ENCODE peak calls at places on chromosomes 4 and X, in nine cellular contexts. One of them, this sample, is unnamed.

GRCh38 chr4:52100062-52100461 is 49.0 kb downstream of the SPATA18 start:
- DNase-seq in skeletal muscle cell: no peak
- DNase-seq in activated CD4-positive, alpha-beta T cell treated with anti-CD3 and anti-CD28 coated beads for 48 hours: no peak
- DNase-seq in NCI-H1105: no peak
- DNase-seq in hypothalamus: no peak
- DNase-seq in stromal cell of bone marrow: no peak
- DNase-seq in GM12892: no peak
- DNase-seq in fibroblast of lung: no peak
- DNase-seq in HCT116: no peak
- DNase-seq in this sample: no peak

GRCh38 chr4:8939887-8940742 is 68.5 kb upstream of the HMX1 start:
- DNase-seq in skeletal muscle cell: no peak
- DNase-seq in stromal cell of bone marrow: no peak
- DNase-seq in NCI-H1105: no peak
- DNase-seq in GM12892: no peak
- DNase-seq in fibroblast of lung: no peak
- DNase-seq in activated CD4-positive, alpha-beta T cell treated with anti-CD3 and anti-CD28 coated beads for 48 hours: no peak
- DNase-seq in hypothalamus: no peak
- DNase-seq in HCT116: no peak
- DNase-seq in this sample: no peak

GRCh38 chr4:48779095-48779997 is 733 bp downstream of the FRYL start:
- DNase-seq in HCT116: no peak
- DNase-seq in stromal cell of bone marrow: no peak
- DNase-seq in fibroblast of lung: peak; percentile 52
- DNase-seq in hypothalamus: peak; percentile 76
- DNase-seq in activated CD4-positive, alpha-beta T cell treated with anti-CD3 and anti-CD28 coated beads for 48 hours: peak; percentile 70
- DNase-seq in GM12892: peak; percentile 51
- DNase-seq in skeletal muscle cell: no peak
- DNase-seq in NCI-H1105: peak; percentile 23
- DNase-seq in this sample: peak; percentile 61

GRCh38 chr4:7322166-7322991 is 112.4 kb downstream of the PSAPL1 start:
- DNase-seq in fibroblast of lung: peak; percentile 24
- DNase-seq in HCT116: no peak
- DNase-seq in skeletal muscle cell: no peak
- DNase-seq in activated CD4-positive, alpha-beta T cell treated with anti-CD3 and anti-CD28 coated beads for 48 hours: no peak
- DNase-seq in GM12892: no peak
- DNase-seq in stromal cell of bone marrow: no peak
- DNase-seq in hypothalamus: peak; percentile 58
- DNase-seq in NCI-H1105: no peak
- DNase-seq in this sample: no peak

GRCh38 chrX:70444326-70445196 is at the start of gene DLG3:
- DNase-seq in hypothalamus: peak; percentile 21
- DNase-seq in stromal cell of bone marrow: no peak
- DNase-seq in fibroblast of lung: peak; percentile 44
- DNase-seq in HCT116: no peak
- DNase-seq in skeletal muscle cell: no peak
- DNase-seq in activated CD4-positive, alpha-beta T cell treated with anti-CD3 and anti-CD28 coated beads for 48 hours: peak; percentile 42
- DNase-seq in NCI-H1105: peak; percentile 32
- DNase-seq in GM12892: no peak
- DNase-seq in this sample: peak; percentile 81

GRCh38 chr4:338759-339097 is 1.1 kb downstream of the ZNF141 start:
- DNase-seq in stromal cell of bone marrow: no peak
- DNase-seq in skeletal muscle cell: no peak
- DNase-seq in NCI-H1105: no peak
- DNase-seq in HCT116: no peak
- DNase-seq in fibroblast of lung: no peak
- DNase-seq in hypothalamus: no peak
- DNase-seq in activated CD4-positive, alpha-beta T cell treated with anti-CD3 and anti-CD28 coated beads for 48 hours: no peak
- DNase-seq in GM12892: no peak
- DNase-seq in this sample: no peak

GRCh38 chr4:81407726-81408125 is 64.0 kb downstream of the RASGEF1B start:
- DNase-seq in HCT116: no peak
- DNase-seq in activated CD4-positive, alpha-beta T cell treated with anti-CD3 and anti-CD28 coated beads for 48 hours: no peak
- DNase-seq in stromal cell of bone marrow: no peak
- DNase-seq in GM12892: no peak
- DNase-seq in hypothalamus: no peak
- DNase-seq in NCI-H1105: no peak
- DNase-seq in skeletal muscle cell: no peak
- DNase-seq in fibroblast of lung: no peak
- DNase-seq in this sample: no peak

GRCh38 chrX:48511561-48511960 is 2.8 kb downstream of the PORCN start:
- DNase-seq in hypothalamus: no peak
- DNase-seq in activated CD4-positive, alpha-beta T cell treated with anti-CD3 and anti-CD28 coated beads for 48 hours: no peak
- DNase-seq in HCT116: no peak
- DNase-seq in fibroblast of lung: no peak
- DNase-seq in skeletal muscle cell: no peak
- DNase-seq in NCI-H1105: no peak
- DNase-seq in stromal cell of bone marrow: no peak
- DNase-seq in GM12892: no peak
- DNase-seq in this sample: no peak

GRCh38 chrX:111133389-111133788 is 37.4 kb downstream of the PAK3 start:
- DNase-seq in skeletal muscle cell: peak; percentile 8
- DNase-seq in HCT116: no peak
- DNase-seq in NCI-H1105: no peak
- DNase-seq in activated CD4-positive, alpha-beta T cell treated with anti-CD3 and anti-CD28 coated beads for 48 hours: no peak
- DNase-seq in hypothalamus: no peak
- DNase-seq in fibroblast of lung: no peak
- DNase-seq in stromal cell of bone marrow: peak; percentile 9
- DNase-seq in GM12892: no peak
- DNase-seq in this sample: no peak

GRCh38 chr4:33628296-33628695 is 2616.0 kb downstream of the ARAP2 start:
- DNase-seq in NCI-H1105: no peak
- DNase-seq in skeletal muscle cell: peak; percentile 7
- DNase-seq in hypothalamus: no peak
- DNase-seq in stromal cell of bone marrow: no peak
- DNase-seq in GM12892: no peak
- DNase-seq in fibroblast of lung: no peak
- DNase-seq in HCT116: no peak
- DNase-seq in activated CD4-positive, alpha-beta T cell treated with anti-CD3 and anti-CD28 coated beads for 48 hours: no peak
- DNase-seq in this sample: no peak

GRCh38 chr4:154441982-154442381 is 49.6 kb downstream of the DCHS2 start:
- DNase-seq in hypothalamus: no peak
- DNase-seq in HCT116: no peak
- DNase-seq in fibroblast of lung: no peak
- DNase-seq in NCI-H1105: no peak
- DNase-seq in stromal cell of bone marrow: no peak
- DNase-seq in activated CD4-positive, alpha-beta T cell treated with anti-CD3 and anti-CD28 coated beads for 48 hours: no peak
- DNase-seq in GM12892: no peak
- DNase-seq in skeletal muscle cell: no peak
- DNase-seq in this sample: no peak

GRCh38 chr4:176538217-176538925 is 218.6 kb downstream of the SPCS3 start:
- DNase-seq in activated CD4-positive, alpha-beta T cell treated with anti-CD3 and anti-CD28 coated beads for 48 hours: no peak
- DNase-seq in skeletal muscle cell: peak; percentile 92
- DNase-seq in stromal cell of bone marrow: peak; percentile 92
- DNase-seq in hypothalamus: no peak
- DNase-seq in HCT116: no peak
- DNase-seq in fibroblast of lung: peak; percentile 93
- DNase-seq in NCI-H1105: no peak
- DNase-seq in GM12892: no peak
- DNase-seq in this sample: no peak

GRCh38 chr4:128830906-128831525 is 21.5 kb downstream of the JADE1 start:
- DNase-seq in activated CD4-positive, alpha-beta T cell treated with anti-CD3 and anti-CD28 coated beads for 48 hours: no peak
- DNase-seq in NCI-H1105: no peak
- DNase-seq in fibroblast of lung: no peak
- DNase-seq in skeletal muscle cell: no peak
- DNase-seq in HCT116: no peak
- DNase-seq in hypothalamus: no peak
- DNase-seq in GM12892: no peak
- DNase-seq in stromal cell of bone marrow: no peak
- DNase-seq in this sample: no peak

GRCh38 chrX:10028283-10029104 is 61.3 kb downstream of the CLDN34 start:
- DNase-seq in stromal cell of bone marrow: no peak
- DNase-seq in fibroblast of lung: peak; percentile 32
- DNase-seq in hypothalamus: no peak
- DNase-seq in NCI-H1105: no peak
- DNase-seq in HCT116: no peak
- DNase-seq in skeletal muscle cell: no peak
- DNase-seq in GM12892: no peak
- DNase-seq in activated CD4-positive, alpha-beta T cell treated with anti-CD3 and anti-CD28 coated beads for 48 hours: no peak
- DNase-seq in this sample: no peak

GRCh38 chr4:108080752-108081151 is 88.0 kb downstream of the LEF1 start:
- DNase-seq in stromal cell of bone marrow: no peak
- DNase-seq in HCT116: no peak
- DNase-seq in hypothalamus: no peak
- DNase-seq in skeletal muscle cell: no peak
- DNase-seq in NCI-H1105: no peak
- DNase-seq in fibroblast of lung: no peak
- DNase-seq in GM12892: no peak
- DNase-seq in activated CD4-positive, alpha-beta T cell treated with anti-CD3 and anti-CD28 coated beads for 48 hours: peak; percentile 56
- DNase-seq in this sample: no peak

GRCh38 chrX:77014655-77015377 is 432.4 kb upstream of the FGF16 start:
- DNase-seq in stromal cell of bone marrow: no peak
- DNase-seq in activated CD4-positive, alpha-beta T cell treated with anti-CD3 and anti-CD28 coated beads for 48 hours: no peak
- DNase-seq in fibroblast of lung: no peak
- DNase-seq in GM12892: no peak
- DNase-seq in HCT116: no peak
- DNase-seq in skeletal muscle cell: no peak
- DNase-seq in hypothalamus: peak; percentile 0
- DNase-seq in NCI-H1105: peak; percentile 64
- DNase-seq in this sample: peak; percentile 4

GRCh38 chr4:183422962-183423653 is 21.3 kb upstream of the CDKN2AIP start:
- DNase-seq in fibroblast of lung: peak; percentile 16
- DNase-seq in HCT116: no peak
- DNase-seq in NCI-H1105: no peak
- DNase-seq in GM12892: no peak
- DNase-seq in skeletal muscle cell: no peak
- DNase-seq in stromal cell of bone marrow: no peak
- DNase-seq in activated CD4-positive, alpha-beta T cell treated with anti-CD3 and anti-CD28 coated beads for 48 hours: no peak
- DNase-seq in hypothalamus: no peak
- DNase-seq in this sample: no peak

GRCh38 chr4:133866328-133866699 is 335.3 kb downstream of the PABPC4L start:
- DNase-seq in fibroblast of lung: peak; percentile 28
- DNase-seq in activated CD4-positive, alpha-beta T cell treated with anti-CD3 and anti-CD28 coated beads for 48 hours: no peak
- DNase-seq in HCT116: no peak
- DNase-seq in hypothalamus: no peak
- DNase-seq in skeletal muscle cell: peak; percentile 29
- DNase-seq in NCI-H1105: peak; percentile 54
- DNase-seq in GM12892: no peak
- DNase-seq in stromal cell of bone marrow: no peak
- DNase-seq in this sample: no peak

GRCh38 chrX:116961872-116962582 is 499.3 kb upstream of the CT83 start:
- DNase-seq in fibroblast of lung: no peak
- DNase-seq in GM12892: no peak
- DNase-seq in NCI-H1105: peak; percentile 1
- DNase-seq in HCT116: no peak
- DNase-seq in skeletal muscle cell: no peak
- DNase-seq in hypothalamus: no peak
- DNase-seq in activated CD4-positive, alpha-beta T cell treated with anti-CD3 and anti-CD28 coated beads for 48 hours: no peak
- DNase-seq in stromal cell of bone marrow: peak; percentile 2
- DNase-seq in this sample: no peak

GRCh38 chr4:145195167-145195952 is 15.0 kb upstream of the OTUD4 start:
- DNase-seq in HCT116: peak; percentile 10
- DNase-seq in NCI-H1105: no peak
- DNase-seq in stromal cell of bone marrow: no peak
- DNase-seq in skeletal muscle cell: no peak
- DNase-seq in GM12892: no peak
- DNase-seq in hypothalamus: no peak
- DNase-seq in activated CD4-positive, alpha-beta T cell treated with anti-CD3 and anti-CD28 coated beads for 48 hours: no peak
- DNase-seq in fibroblast of lung: no peak
- DNase-seq in this sample: no peak

GRCh38 chrX:110432066-110432465 is 73.4 kb downstream of the RTL9 start:
- DNase-seq in activated CD4-positive, alpha-beta T cell treated with anti-CD3 and anti-CD28 coated beads for 48 hours: no peak
- DNase-seq in stromal cell of bone marrow: no peak
- DNase-seq in hypothalamus: no peak
- DNase-seq in NCI-H1105: no peak
- DNase-seq in skeletal muscle cell: no peak
- DNase-seq in fibroblast of lung: no peak
- DNase-seq in GM12892: no peak
- DNase-seq in HCT116: no peak
- DNase-seq in this sample: no peak

GRCh38 chr4:2671267-2671895 is 84.8 kb downstream of the TNIP2 start:
- DNase-seq in GM12892: no peak
- DNase-seq in fibroblast of lung: no peak
- DNase-seq in skeletal muscle cell: no peak
- DNase-seq in NCI-H1105: no peak
- DNase-seq in stromal cell of bone marrow: no peak
- DNase-seq in activated CD4-positive, alpha-beta T cell treated with anti-CD3 and anti-CD28 coated beads for 48 hours: no peak
- DNase-seq in HCT116: no peak
- DNase-seq in hypothalamus: no peak
- DNase-seq in this sample: no peak

GRCh38 chrX:12026481-12026880 is 111.8 kb upstream of the FRMPD4 start:
- DNase-seq in activated CD4-positive, alpha-beta T cell treated with anti-CD3 and anti-CD28 coated beads for 48 hours: no peak
- DNase-seq in GM12892: no peak
- DNase-seq in HCT116: no peak
- DNase-seq in skeletal muscle cell: no peak
- DNase-seq in hypothalamus: no peak
- DNase-seq in stromal cell of bone marrow: no peak
- DNase-seq in fibroblast of lung: no peak
- DNase-seq in NCI-H1105: no peak
- DNase-seq in this sample: no peak

GRCh38 chr4:122762966-122763716 is 30.6 kb downstream of the BBS12 start:
- DNase-seq in NCI-H1105: no peak
- DNase-seq in HCT116: no peak
- DNase-seq in skeletal muscle cell: no peak
- DNase-seq in stromal cell of bone marrow: no peak
- DNase-seq in hypothalamus: no peak
- DNase-seq in fibroblast of lung: no peak
- DNase-seq in activated CD4-positive, alpha-beta T cell treated with anti-CD3 and anti-CD28 coated beads for 48 hours: no peak
- DNase-seq in GM12892: no peak
- DNase-seq in this sample: no peak

GRCh38 chr4:177718514-177718913 is 276.3 kb upstream of the AGA start:
- DNase-seq in GM12892: no peak
- DNase-seq in fibroblast of lung: no peak
- DNase-seq in HCT116: no peak
- DNase-seq in skeletal muscle cell: no peak
- DNase-seq in NCI-H1105: no peak
- DNase-seq in hypothalamus: no peak
- DNase-seq in activated CD4-positive, alpha-beta T cell treated with anti-CD3 and anti-CD28 coated beads for 48 hours: no peak
- DNase-seq in stromal cell of bone marrow: no peak
- DNase-seq in this sample: no peak

GRCh38 chr4:141255016-141255415 is 34.3 kb downstream of the ZNF330 start:
- DNase-seq in stromal cell of bone marrow: no peak
- DNase-seq in skeletal muscle cell: no peak
- DNase-seq in fibroblast of lung: no peak
- DNase-seq in GM12892: no peak
- DNase-seq in NCI-H1105: no peak
- DNase-seq in activated CD4-positive, alpha-beta T cell treated with anti-CD3 and anti-CD28 coated beads for 48 hours: no peak
- DNase-seq in hypothalamus: no peak
- DNase-seq in HCT116: no peak
- DNase-seq in this sample: no peak

GRCh38 chrX:100494570-100494969 is 84.5 kb upstream of the PCDH19 start:
- DNase-seq in stromal cell of bone marrow: no peak
- DNase-seq in fibroblast of lung: no peak
- DNase-seq in NCI-H1105: no peak
- DNase-seq in GM12892: no peak
- DNase-seq in activated CD4-positive, alpha-beta T cell treated with anti-CD3 and anti-CD28 coated beads for 48 hours: no peak
- DNase-seq in skeletal muscle cell: no peak
- DNase-seq in HCT116: no peak
- DNase-seq in hypothalamus: no peak
- DNase-seq in this sample: no peak

This sample was measured in dorsolateral prefrontal cortex.